ENCODE peak calls at places on chromosomes 4 and X, in nine cellular contexts. M is suprapubic skin, D is cardiac muscle cell, C is small intestine, G is IMR-90, P is neural progenitor cell, S is left ventricle myocardium inferior, E is tibial nerve, X is mammary epithelial cell. W is an unnamed sample.
A peak's percentile ranks its signal among the peaks of the same experiment; 100 is the strongest.

GRCh38 chr4:35934370-35934981 is 309.8 kb downstream of the ARAP2 start:
- DNase-seq in S (no peak), G (peak; percentile 1), C (peak; percentile 27), D (peak; percentile 35), M (no peak), E (no peak), X (peak; percentile 4), P (peak; percentile 21), W (no peak)

GRCh38 chr4:1285790-1286553 is 3.7 kb upstream of the MAEA start:
- DNase-seq in D (no peak), C (no peak), S (no peak), E (no peak), M (no peak), G (peak; percentile 9), P (peak; percentile 88), X (no peak), W (peak; percentile 72)

GRCh38 chr4:6697096-6697495 is 3.4 kb downstream of the S100P start:
- DNase-seq in P (no peak), G (no peak), X (peak; percentile 20), S (no peak), E (no peak), C (no peak), D (no peak), M (no peak), W (peak; percentile 21)

GRCh38 chrX:124098089-124098488 is 136.6 kb downstream of the STAG2 start:
- DNase-seq in G (peak; percentile 51), C (peak; percentile 2), P (peak; percentile 39), M (no peak), D (peak; percentile 53), S (no peak), X (peak; percentile 8), E (no peak), W (peak; percentile 38)

GRCh38 chrX:136272325-136272724 is 21.1 kb upstream of the MAP7D3 start:
- DNase-seq in P (no peak), X (no peak), E (no peak), M (no peak), G (no peak), C (no peak), S (no peak), D (no peak), W (no peak)

GRCh38 chr4:82629238-82630000 is 67.6 kb upstream of the TMEM150C start:
- DNase-seq in S (no peak), C (no peak), G (peak; percentile 61), E (no peak), X (peak; percentile 24), D (peak; percentile 65), P (no peak), M (no peak), W (no peak)

GRCh38 chr4:13704020-13704419 is 76.5 kb upstream of the BOD1L1 start:
- DNase-seq in S (no peak), M (no peak), D (no peak), X (no peak), E (no peak), P (no peak), C (peak; percentile 90), G (no peak), W (no peak)

GRCh38 chrX:25524150-25524549 is 508.4 kb upstream of the ARX start:
- DNase-seq in G (peak; percentile 33), S (no peak), X (no peak), P (no peak), C (peak; percentile 51), M (no peak), E (no peak), D (peak; percentile 71), W (no peak)

GRCh38 chrX:118736394-118737010 is 9.1 kb downstream of the IL13RA1 start:
- DNase-seq in S (no peak), D (no peak), P (no peak), M (no peak), G (no peak), C (no peak), X (no peak), E (no peak), W (no peak)

GRCh38 chrX:16774746-16775145 is 11.5 kb upstream of the TXLNG start:
- DNase-seq in S (no peak), G (no peak), P (no peak), C (no peak), X (peak; percentile 12), M (no peak), D (no peak), E (no peak), W (no peak)

GRCh38 chrX:112851806-112852205 is 11.2 kb upstream of the AMOT start:
- DNase-seq in X (peak; percentile 9), P (no peak), E (peak; percentile 8), G (peak; percentile 73), C (no peak), S (no peak), M (no peak), D (peak; percentile 70), W (no peak)

GRCh38 chr4:184983660-184984356 is 34.5 kb upstream of the HELT start:
- DNase-seq in M (no peak), G (peak; percentile 37), X (peak; percentile 59), S (peak; percentile 67), E (peak; percentile 23), P (peak; percentile 73), D (peak; percentile 66), C (peak; percentile 25), W (no peak)

GRCh38 chrX:118152721-118153120 is 36.1 kb upstream of the KLHL13 start:
- DNase-seq in E (no peak), G (no peak), P (no peak), S (no peak), X (no peak), M (no peak), C (no peak), D (no peak), W (no peak)

GRCh38 chr4:15320116-15320515 is 107.7 kb upstream of the C1QTNF7 start:
- DNase-seq in E (no peak), G (no peak), X (no peak), S (no peak), P (no peak), M (no peak), C (no peak), D (no peak), W (no peak)

GRCh38 chr4:158182736-158183135 is 9.9 kb upstream of the GASK1B start:
- DNase-seq in S (no peak), G (no peak), P (no peak), X (no peak), E (no peak), C (no peak), D (no peak), M (no peak), W (no peak)

GRCh38 chrX:12370444-12371089 is 232.3 kb downstream of the FRMPD4 start:
- DNase-seq in X (no peak), C (no peak), E (no peak), D (peak; percentile 87), M (no peak), S (peak; percentile 15), G (peak; percentile 94), P (no peak), W (peak; percentile 61)

GRCh38 chr4:183200453-183200852 is 101.4 kb downstream of the WWC2 start:
- DNase-seq in D (peak; percentile 97), E (no peak), P (peak; percentile 44), X (peak; percentile 84), G (peak; percentile 92), S (peak; percentile 48), M (no peak), C (peak; percentile 3), W (peak; percentile 66)

GRCh38 chrX:115894087-115894486 is 276.5 kb upstream of the AGTR2 start:
- DNase-seq in X (peak; percentile 35), M (no peak), D (peak; percentile 13), C (peak; percentile 31), S (no peak), E (no peak), G (peak; percentile 33), P (peak; percentile 13), W (peak; percentile 83)

GRCh38 chrX:2710041-2710471 is 19.0 kb downstream of the CD99 start:
- DNase-seq in E (no peak), S (no peak), D (peak; percentile 76), P (no peak), X (peak; percentile 92), C (peak; percentile 52), M (peak; percentile 84), G (peak; percentile 88), W (no peak)
- H3K4me1 ChIP-seq in E (peaks cover 26% of the 10 kb centered on the region), S (peaks cover 73% of the 10 kb centered on the region), D (peaks cover 27% of the 10 kb centered on the region), P (peaks cover 16% of the 10 kb centered on the region), X (peaks cover 35% of the 10 kb centered on the region), C (peaks cover 21% of the 10 kb centered on the region), M (peaks cover 67% of the 10 kb centered on the region), G (peaks cover 23% of the 10 kb centered on the region), W (peaks cover 31% of the 10 kb centered on the region)

GRCh38 chrX:11214346-11215190 is 78.6 kb upstream of the AMELX start:
- DNase-seq in M (no peak), P (no peak), S (no peak), X (no peak), G (no peak), E (no peak), C (no peak), D (no peak), W (peak; percentile 34)

GRCh38 chrX:11205796-11206195 is 87.4 kb upstream of the AMELX start:
- DNase-seq in M (no peak), C (no peak), S (no peak), X (no peak), D (no peak), E (no peak), G (no peak), P (no peak), W (no peak)

GRCh38 chrX:11209798-11210197 is 83.4 kb upstream of the AMELX start:
- DNase-seq in X (no peak), M (no peak), C (no peak), E (no peak), S (no peak), D (peak; percentile 20), G (no peak), P (no peak), W (peak; percentile 72)

GRCh38 chrX:11212741-11213140 is 80.5 kb upstream of the AMELX start:
- DNase-seq in S (no peak), D (no peak), X (no peak), M (no peak), E (no peak), C (no peak), G (no peak), P (no peak), W (peak; percentile 42)

DNA sequence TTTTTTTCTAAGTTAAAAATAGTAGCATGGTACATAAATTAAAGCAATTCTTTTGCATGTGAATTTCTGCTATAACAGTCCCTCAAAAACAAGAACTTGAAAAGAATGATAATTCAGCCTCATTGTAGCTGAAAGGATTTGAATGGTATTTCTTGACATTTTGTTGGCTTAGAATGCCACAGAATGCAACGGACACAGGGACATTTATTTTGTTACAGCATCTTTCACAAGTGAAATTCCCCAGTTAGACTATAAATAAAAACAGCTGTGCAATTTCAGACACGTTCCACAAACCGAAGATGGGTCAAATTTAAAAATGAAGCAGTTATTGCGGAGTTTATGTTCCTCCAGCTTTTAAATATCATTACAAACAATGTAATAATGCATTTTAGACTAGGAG is 82.8 kb upstream of the AMELX start:
- DNase-seq in P (no peak), S (no peak), X (no peak), G (no peak), E (no peak), M (no peak), C (no peak), D (peak; percentile 10), W (no peak)
- H3K36me3 ChIP-seq in P (no peaks in the 10 kb centered on the region), S (no peaks in the 10 kb centered on the region), X (no peaks in the 10 kb centered on the region), G (no peaks in the 10 kb centered on the region), E (no peaks in the 10 kb centered on the region), M (no peaks in the 10 kb centered on the region), C (no peaks in the 10 kb centered on the region), D (no peaks in the 10 kb centered on the region), W (no peaks in the 10 kb centered on the region)

GRCh38 chr4:139800082-139800481 is 134.5 kb downstream of the MGST2 start:
- DNase-seq in G (no peak), E (no peak), X (no peak), M (no peak), S (no peak), D (no peak), C (no peak), P (no peak), W (no peak)
- H3K4me1 ChIP-seq in G (peaks cover 3% of the 10 kb centered on the region), E (peaks cover 3% of the 10 kb centered on the region), X (no peaks in the 10 kb centered on the region), M (peaks cover 3% of the 10 kb centered on the region), S (peaks cover 10% of the 10 kb centered on the region), D (peaks cover 52% of the 10 kb centered on the region), C (no peaks in the 10 kb centered on the region), P (peaks cover 25% of the 10 kb centered on the region), W (no peaks in the 10 kb centered on the region)

GRCh38 chr4:25236971-25237370 is 3.1 kb downstream of the PI4K2B start:
- DNase-seq in S (no peak), P (no peak), E (no peak), M (no peak), D (peak; percentile 2), G (no peak), C (peak; percentile 21), X (no peak), W (no peak)
- H3K36me3 ChIP-seq in S (no peaks in the 10 kb centered on the region), P (peaks cover 7% of the 10 kb centered on the region), E (no peaks in the 10 kb centered on the region), M (no peaks in the 10 kb centered on the region), D (no peaks in the 10 kb centered on the region), G (no peaks in the 10 kb centered on the region), C (no peaks in the 10 kb centered on the region), X (no peaks in the 10 kb centered on the region), W (no peaks in the 10 kb centered on the region)

W was measured in osteoblast.